ENCODE peak calls at places on chromosomes 16 and 17, in four cellular contexts. O is HL-60, R is GM12878, V is K562. D is an unnamed sample.

GRCh38 chr16:72897707-72898106 is 150.2 kb downstream of the ZFHX3 start:
- DNase-seq in O (no peak), R (no peak), V (no peak), D (no peak)

GRCh38 chr17:78412403-78412802 is 34.0 kb downstream of the PGS1 start:
- DNase-seq in O (peak), R (no peak), V (peak), D (no peak)

GRCh38 chr17:250487-251300 is 69.2 kb upstream of the DOC2B start:
- DNase-seq in O (no peak), R (no peak), V (no peak), D (no peak)

GRCh38 chr17:9529033-9529748 is 46.4 kb downstream of the STX8 start:
- DNase-seq in O (no peak), R (no peak), V (peak), D (peak)

GRCh38 chr16:58678716-58679115 is 5.9 kb downstream of the SLC38A7 start:
- DNase-seq in O (peak), R (no peak), V (no peak), D (no peak)

GRCh38 chr16:81624718-81625543 is 154.2 kb upstream of the PLCG2 start:
- DNase-seq in O (no peak), R (no peak), V (peak), D (no peak)

GRCh38 chr17:1783834-1784611 is 22.2 kb downstream of the SERPINF1 start:
- DNase-seq in O (peak), R (no peak), V (peak), D (no peak)

GRCh38 chr16:10868562-10869469 is 8.2 kb upstream of the CIITA start:
- DNase-seq in O (peak), R (no peak), V (no peak), D (no peak)

GRCh38 chr17:45346255-45347015 is 29.6 kb upstream of the MAP3K14 start:
- DNase-seq in O (no peak), R (no peak), V (no peak), D (no peak)

GRCh38 chr16:10992797-10993196 is 48.4 kb downstream of the CLEC16A start:
- DNase-seq in O (no peak), R (no peak), V (peak), D (no peak)

GRCh38 chr16:69311533-69312388 is 611 bp downstream of the VPS4A start:
- DNase-seq in O (peak), R (no peak), V (no peak), D (peak)

GRCh38 chr17:46995841-46996571 is 17.0 kb upstream of the RPRML start:
- DNase-seq in O (no peak), R (no peak), V (no peak), D (no peak)

GRCh38 chr17:68423251-68423650 is 34.0 kb downstream of the WIPI1 start:
- DNase-seq in O (no peak), R (no peak), V (no peak), D (no peak)

GRCh38 chr17:48528153-48528912 is 2.5 kb downstream of the HOXB1 start:
- DNase-seq in O (no peak), R (no peak), V (peak), D (no peak)

GRCh38 chr16:85465328-85466307 is 147.5 kb upstream of the GSE1 start:
- DNase-seq in O (no peak), R (no peak), V (no peak), D (no peak)

GRCh38 chr17:80217703-80218362 is 2.3 kb downstream of the SGSH start:
- DNase-seq in O (no peak), R (no peak), V (no peak), D (no peak)

GRCh38 chr17:67605259-67605912 is 112.3 kb upstream of the NOL11 start:
- DNase-seq in O (no peak), R (no peak), V (no peak), D (no peak)

GRCh38 chr16:48165961-48166578 is 10.3 kb upstream of the ABCC12 start:
- DNase-seq in O (no peak), R (no peak), V (no peak), D (no peak)
- TF ChIP-seq SPI1 in O (no peak), R (no peak), V (no peak), D (no peak)

GRCh38 chr17:76383645-76384221 is 676 bp upstream of the SPHK1 start:
- DNase-seq in O (peak), R (no peak), V (peak), D (peak)

GRCh38 chr17:76384987-76385891 is 830 bp downstream of the SPHK1 start:
- DNase-seq in O (no peak), R (no peak), V (peak), D (no peak)

GRCh38 chr17:76386966-76387765 is 2.8 kb downstream of the SPHK1 start:
- DNase-seq in O (no peak), R (no peak), V (peak), D (no peak)

GRCh38 chr17:76384222-76384986 is at the start of gene SPHK1:
- DNase-seq in O (peak), R (no peak), V (peak), D (peak)

DNA sequence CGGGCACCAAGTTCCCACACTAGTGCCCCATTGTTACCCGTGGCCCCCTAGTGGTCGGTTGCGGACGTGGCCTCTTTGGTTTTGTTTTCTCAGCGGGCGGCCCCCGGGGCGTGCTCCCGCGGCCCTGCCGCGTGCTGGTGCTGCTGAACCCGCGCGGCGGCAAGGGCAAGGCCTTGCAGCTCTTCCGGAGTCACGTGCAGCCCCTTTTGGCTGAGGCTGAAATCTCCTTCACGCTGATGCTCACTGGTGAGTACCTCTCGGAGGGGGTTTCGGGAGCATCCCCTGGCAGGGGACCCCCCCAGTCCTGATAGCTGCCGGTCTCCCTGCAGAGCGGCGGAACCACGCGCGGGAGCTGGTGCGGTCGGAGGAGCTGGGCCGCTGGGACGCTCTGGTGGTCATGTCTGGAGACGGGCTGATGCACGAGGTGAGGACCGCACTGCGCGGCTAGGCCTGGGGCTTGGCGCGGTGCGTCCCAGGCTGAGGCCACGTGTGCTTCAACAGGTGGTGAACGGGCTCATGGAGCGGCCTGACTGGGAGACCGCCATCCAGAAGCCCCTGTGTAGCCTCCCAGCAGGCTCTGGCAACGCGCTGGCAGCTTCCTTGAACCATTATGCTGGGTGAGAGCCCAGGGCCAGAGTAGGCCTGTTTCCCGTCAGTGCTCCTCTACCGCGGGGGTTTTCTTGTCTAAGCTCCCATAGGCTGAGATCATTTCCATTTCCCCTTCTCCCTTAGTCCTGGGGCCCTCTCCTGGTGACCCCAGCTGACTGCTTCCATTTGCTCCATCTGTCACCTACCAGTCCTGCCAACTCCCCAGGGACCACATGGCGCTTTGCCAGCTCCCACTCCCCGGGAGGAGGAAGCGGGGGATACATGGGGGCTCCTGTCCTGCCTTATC is 1.7 kb downstream of the SPHK1 start:
- DNase-seq in O (peak), R (no peak), V (peak), D (peak)
- TF ChIP-seq POLR2AphosphoS5 in O (no peak), R (no peak), V (no peak), D (no peak)

DNA sequence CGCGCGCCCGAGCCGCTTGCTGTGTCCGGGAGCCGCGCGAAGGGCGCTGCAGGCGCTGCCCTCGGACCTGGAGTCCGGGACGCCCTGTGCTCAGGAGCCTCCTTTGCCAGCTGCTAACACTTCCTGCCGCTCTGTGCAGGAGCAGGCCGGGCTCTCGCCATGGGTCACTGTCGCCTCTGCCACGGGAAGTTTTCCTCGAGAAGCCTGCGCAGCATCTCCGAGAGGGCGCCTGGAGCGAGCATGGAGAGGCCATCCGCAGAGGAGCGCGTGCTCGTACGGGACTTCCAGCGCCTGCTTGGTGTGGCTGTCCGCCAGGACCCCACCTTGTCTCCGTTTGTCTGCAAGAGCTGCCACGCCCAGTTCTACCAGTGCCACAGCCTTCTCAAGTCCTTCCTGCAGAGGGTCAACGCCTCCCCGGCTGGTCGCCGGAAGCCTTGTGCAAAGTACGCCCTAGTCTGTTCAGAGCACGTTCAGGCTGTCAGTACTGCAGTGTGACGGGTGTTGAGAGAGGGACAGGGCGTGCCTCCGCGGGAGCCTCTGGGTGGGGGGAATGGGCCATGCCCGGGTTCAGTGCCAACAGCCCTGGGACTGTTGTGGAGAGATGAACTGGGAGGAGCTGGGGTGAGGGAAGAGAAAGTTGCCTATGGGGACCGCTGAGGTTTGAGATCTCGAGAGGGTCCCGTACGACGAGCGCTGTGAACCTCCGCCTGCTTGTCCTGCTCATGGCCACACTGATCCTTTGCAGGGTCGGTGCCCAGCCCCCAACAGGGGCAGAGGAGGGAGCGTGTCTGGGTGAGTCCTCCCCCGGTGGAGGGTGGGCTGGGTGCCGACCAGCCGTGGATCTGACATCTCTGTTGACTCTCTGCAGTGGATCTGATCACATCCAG is 1.3 kb downstream of the ZNF276 start:
- DNase-seq in O (peak), R (no peak), V (no peak), D (peak)
- TF ChIP-seq SPI1 in O (no peak), R (no peak), V (no peak), D (no peak)

DNA sequence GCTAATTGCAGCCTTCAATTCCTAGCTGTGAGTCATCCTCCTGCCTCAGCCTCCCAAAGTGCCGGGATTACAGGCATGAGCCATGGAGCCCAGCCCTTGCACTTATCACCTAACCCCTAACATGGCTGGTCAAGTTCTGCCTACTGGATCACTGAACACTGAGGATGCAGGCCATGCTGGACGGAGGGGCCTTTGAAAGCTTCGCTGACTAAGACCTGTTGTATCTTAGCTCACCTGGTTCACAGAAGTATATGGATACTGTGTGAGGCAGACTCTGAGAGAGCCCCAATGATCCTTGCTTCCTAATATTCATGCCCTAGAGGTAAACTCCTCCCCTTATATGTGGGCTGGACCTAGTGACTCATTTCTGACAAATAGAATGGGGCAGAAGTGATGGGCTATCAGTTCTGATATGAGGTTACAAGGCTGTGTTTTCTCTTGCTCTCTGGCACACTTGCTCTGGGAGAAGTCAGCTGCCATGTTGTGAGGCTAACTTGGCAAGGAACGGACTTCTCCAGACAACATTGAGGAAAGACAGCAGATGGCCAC is 11.7 kb upstream of the TMIGD1 start:
- DNase-seq in O (no peak), R (no peak), V (peak), D (no peak)
- TF ChIP-seq POLR2AphosphoS5 in O (no peak), R (no peak), V (no peak), D (no peak)

GRCh38 chr17:27649929-27650328 is 18.9 kb downstream of the LGALS9 start:
- DNase-seq in O (no peak), R (no peak), V (no peak), D (no peak)

GRCh38 chr17:27653572-27653971 is 22.6 kb downstream of the LGALS9 start:
- DNase-seq in O (no peak), R (no peak), V (no peak), D (no peak)

GRCh38 chr17:27654136-27654535 is 23.1 kb downstream of the LGALS9 start:
- DNase-seq in O (no peak), R (no peak), V (no peak), D (no peak)

GRCh38 chr17:27650836-27651235 is 19.8 kb downstream of the LGALS9 start:
- DNase-seq in O (no peak), R (no peak), V (no peak), D (no peak)

DNA sequence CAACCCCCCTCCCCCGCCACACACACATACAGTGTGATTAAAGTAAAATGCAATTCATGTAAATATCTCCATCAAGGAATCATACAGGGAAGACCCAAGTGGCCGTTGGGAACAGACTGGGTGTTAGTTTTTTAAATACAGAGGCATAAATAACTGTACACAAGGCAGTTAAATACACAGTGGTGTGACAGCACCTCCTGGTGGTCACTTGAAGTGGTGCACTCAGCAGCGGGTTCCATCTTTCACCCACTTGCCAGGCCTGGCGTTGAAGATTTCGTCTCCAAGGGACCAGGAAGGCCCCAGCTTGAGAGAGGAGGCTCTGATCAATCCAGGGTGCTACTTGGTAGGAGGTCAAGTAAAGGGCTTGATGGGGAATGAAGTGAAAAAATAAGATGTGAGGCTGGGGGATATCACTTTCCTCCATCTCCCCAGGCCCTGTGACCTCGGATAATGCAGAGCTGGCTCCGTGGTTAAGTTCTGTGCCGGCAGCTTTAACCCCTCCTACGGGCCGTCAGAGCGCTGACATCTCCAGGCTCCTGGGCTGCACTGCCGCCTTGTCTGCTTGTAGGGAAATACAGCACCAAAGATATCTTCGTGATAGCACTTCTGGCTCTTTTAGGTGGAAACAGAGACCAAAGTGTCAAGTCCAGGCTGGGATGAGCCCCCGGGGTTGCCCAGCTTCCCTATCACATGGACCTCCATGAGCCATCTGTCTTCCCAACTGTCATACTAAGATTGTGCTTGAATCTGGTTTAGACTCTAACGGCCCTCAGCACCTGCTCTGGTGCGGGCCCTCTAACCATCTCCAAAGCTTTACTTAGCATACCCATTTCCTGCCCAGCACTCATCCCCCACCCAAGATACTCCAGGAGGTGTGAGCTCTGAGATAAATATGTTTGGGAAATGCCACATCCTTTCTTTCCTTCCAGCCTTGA is 20.7 kb downstream of the LGALS9 start:
- DNase-seq in O (peak), R (no peak), V (no peak), D (no peak)
- TF ChIP-seq SPI1 in O (no peak), R (no peak), V (no peak), D (no peak)

DNA sequence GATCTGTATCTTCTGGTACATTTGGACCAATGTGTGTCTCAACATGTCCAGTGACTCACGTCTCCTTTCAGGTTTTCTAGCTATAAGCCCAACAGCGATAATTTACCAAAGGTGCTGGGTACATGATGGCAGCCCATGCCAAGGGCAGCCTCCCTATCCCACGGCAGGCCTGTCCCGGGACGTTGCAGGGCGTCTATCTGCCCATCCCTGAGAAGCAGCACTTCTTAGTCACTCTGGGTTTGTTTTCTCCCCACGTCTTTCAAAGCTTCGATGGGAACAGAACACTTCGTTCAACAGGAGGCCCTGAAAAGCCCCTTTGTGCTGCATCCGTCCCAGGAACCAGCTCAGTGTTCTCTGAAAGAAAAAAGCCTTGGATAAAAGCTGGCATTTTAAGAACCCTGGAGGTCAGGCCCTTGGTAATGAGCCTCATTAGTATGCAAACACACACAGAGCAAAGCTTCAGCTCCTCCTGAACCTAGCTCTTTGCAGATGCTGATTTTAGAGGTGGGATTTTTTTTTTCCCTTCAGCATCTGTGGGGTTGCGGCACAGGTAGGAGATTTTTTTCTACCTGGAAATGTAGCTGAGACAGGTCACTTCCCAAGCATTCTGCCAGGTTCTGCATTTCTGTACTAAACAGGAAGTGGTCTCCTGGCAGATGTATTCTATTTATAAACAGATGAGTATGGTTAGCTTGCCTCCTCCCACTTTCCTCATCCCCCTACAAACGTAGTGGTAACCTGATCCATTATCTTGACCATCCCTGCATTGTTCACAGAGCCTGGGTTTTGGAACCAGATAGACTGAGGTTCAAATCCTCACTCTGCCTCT is 17.5 kb upstream of the MT4 start:
- DNase-seq in O (no peak), R (no peak), V (no peak), D (no peak)
- TF ChIP-seq POLR2AphosphoS5 in O (no peak), R (no peak), V (no peak), D (no peak)

DNA sequence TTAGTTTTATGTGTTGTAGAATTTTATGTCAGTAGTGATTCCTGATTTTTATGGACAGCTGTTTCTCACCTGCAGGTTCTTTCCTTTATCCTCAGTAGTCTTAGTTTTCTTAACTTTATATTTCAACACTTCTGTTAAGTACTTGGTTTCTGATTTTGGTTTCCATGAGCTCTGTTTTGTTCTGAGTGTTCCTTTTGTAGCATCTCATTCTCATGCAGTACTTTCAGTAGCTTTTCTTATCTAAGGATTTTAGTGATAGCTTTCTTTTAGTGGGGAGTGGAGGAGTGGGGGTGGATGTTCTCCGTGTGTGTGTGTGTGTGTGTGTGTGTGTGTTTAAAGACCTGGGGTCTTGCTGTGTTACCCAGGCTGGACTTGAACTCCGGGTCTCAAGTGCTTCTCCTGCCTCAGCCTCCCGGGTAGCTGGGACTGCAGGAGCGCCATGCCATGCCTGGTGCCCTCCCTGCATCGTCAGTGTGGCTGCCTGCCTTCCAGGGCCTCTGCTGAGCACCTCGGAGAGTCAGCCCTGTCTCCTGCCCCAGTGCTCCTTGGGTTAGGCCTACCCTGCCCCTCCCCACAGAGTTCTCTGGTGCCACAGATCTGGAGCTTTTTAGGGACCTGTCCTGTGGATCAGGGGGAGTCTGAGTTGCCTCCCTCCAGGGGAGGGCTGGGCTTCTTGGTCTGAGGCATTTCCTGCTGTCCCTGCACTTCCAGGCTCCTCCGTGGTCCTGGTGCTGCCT is 4.2 kb upstream of the ZNF750 start:
- DNase-seq in O (no peak), R (no peak), V (no peak), D (no peak)
- TF ChIP-seq SPI1 in O (no peak), R (no peak), V (no peak), D (no peak)

GRCh38 chr17:28499366-28499668 is 6.8 kb upstream of the FOXN1 start:
- DNase-seq in O (no peak), R (no peak), V (no peak), D (no peak)
- TF ChIP-seq POLR2AphosphoS5 in O (no peak), R (no peak), V (no peak), D (no peak)

D was measured in GM12891.